ENCODE peak calls at places on chromosomes 11 and 22, in seven cellular contexts. Q is lower lobe of right lung, R is upper lobe of right lung, K is GM06990, T is Calu3, V is AG04449, E is fibroblast of mammary gland. G is an unnamed sample.

GRCh38 chr11:45662665-45663485 is 2.5 kb downstream of the CHST1 start:
- DNase-seq in Q (no peak), R (peak), K (no peak), T (no peak), V (peak), E (peak), G (no peak)

GRCh38 chr11:34151916-34152845 is 46.8 kb downstream of the NAT10 start:
- DNase-seq in Q (peak), R (no peak), K (no peak), T (no peak), V (no peak), E (no peak), G (no peak)

GRCh38 chr11:123054301-123055065 is 7.5 kb downstream of the HSPA8 start:
- DNase-seq in Q (no peak), R (no peak), K (no peak), T (no peak), V (no peak), E (peak), G (no peak)

GRCh38 chr22:31439805-31440204 is 40.4 kb downstream of the DRG1 start:
- DNase-seq in Q (no peak), R (no peak), K (no peak), T (no peak), V (no peak), E (no peak), G (no peak)

GRCh38 chr11:122755941-122756340 is 82.4 kb upstream of the CRTAM start:
- DNase-seq in Q (no peak), R (no peak), K (no peak), T (no peak), V (no peak), E (no peak), G (no peak)

GRCh38 chr22:39089928-39090327 is 7.1 kb upstream of the APOBEC3H start:
- DNase-seq in Q (no peak), R (no peak), K (no peak), T (no peak), V (no peak), E (no peak), G (no peak)

GRCh38 chr22:23012081-23012622 is 58.2 kb upstream of the GNAZ start:
- DNase-seq in Q (no peak), R (no peak), K (no peak), T (no peak), V (no peak), E (no peak), G (no peak)

GRCh38 chr11:111582163-111582562 is 20.1 kb upstream of the SIK2 start:
- DNase-seq in Q (no peak), R (no peak), K (no peak), T (no peak), V (no peak), E (no peak), G (no peak)

GRCh38 chr22:48357961-48358360 is 1469.7 kb downstream of the BRD1 start:
- DNase-seq in Q (peak), R (peak), K (no peak), T (no peak), V (no peak), E (no peak), G (no peak)

GRCh38 chr11:130000552-130001176 is 2.0 kb downstream of the PRDM10 start:
- DNase-seq in Q (no peak), R (no peak), K (no peak), T (no peak), V (no peak), E (no peak), G (no peak)

GRCh38 chr11:124753207-124753606 is 1.2 kb upstream of the VSIG2 start:
- DNase-seq in Q (no peak), R (no peak), K (no peak), T (no peak), V (no peak), E (no peak), G (no peak)

GRCh38 chr11:45994421-45995341 is 72.2 kb downstream of the LARGE2 start:
- DNase-seq in Q (no peak), R (no peak), K (no peak), T (no peak), V (peak), E (peak), G (no peak)

GRCh38 chr22:20039683-20040325 is 18.9 kb downstream of the TANGO2 start:
- DNase-seq in Q (no peak), R (no peak), K (no peak), T (no peak), V (no peak), E (no peak), G (no peak)

GRCh38 chr11:117128289-117128688 is 15.8 kb upstream of the PAFAH1B2 start:
- DNase-seq in Q (no peak), R (no peak), K (no peak), T (no peak), V (no peak), E (no peak), G (no peak)

GRCh38 chr11:11141019-11141418 is 212.0 kb downstream of the CSNK2A3 start:
- DNase-seq in Q (no peak), R (no peak), K (no peak), T (no peak), V (no peak), E (no peak), G (no peak)

GRCh38 chr11:123454060-123454651 is 24.1 kb downstream of the GRAMD1B start:
- DNase-seq in Q (no peak), R (no peak), K (no peak), T (no peak), V (no peak), E (no peak), G (no peak)

GRCh38 chr22:45903355-45904149 is 73.4 kb downstream of the WNT7B start:
- DNase-seq in Q (no peak), R (no peak), K (no peak), T (peak), V (peak), E (peak), G (no peak)

GRCh38 chr11:115944596-115944995 is 440.4 kb upstream of the CADM1 start:
- DNase-seq in Q (no peak), R (no peak), K (no peak), T (no peak), V (no peak), E (no peak), G (no peak)

GRCh38 chr11:46747150-46747549 is 28.1 kb downstream of the F2 start:
- DNase-seq in Q (no peak), R (no peak), K (no peak), T (no peak), V (no peak), E (no peak), G (no peak)

GRCh38 chr22:41931701-41932269 is 5.2 kb upstream of the TNFRSF13C start:
- DNase-seq in Q (no peak), R (no peak), K (peak), T (no peak), V (no peak), E (no peak), G (no peak)

GRCh38 chr11:109939176-109939810 is 153.9 kb upstream of the ZC3H12C start:
- DNase-seq in Q (no peak), R (no peak), K (no peak), T (peak), V (peak), E (peak), G (no peak)

GRCh38 chr22:27990451-27990840 is 71.4 kb upstream of the PITPNB start:
- DNase-seq in Q (peak), R (no peak), K (no peak), T (no peak), V (no peak), E (no peak), G (peak)

GRCh38 chr11:706957-707816 is 1.2 kb downstream of the EPS8L2 start:
- DNase-seq in Q (peak), R (peak), K (no peak), T (peak), V (no peak), E (no peak), G (no peak)

GRCh38 chr11:105937738-105938137 is 84.3 kb downstream of the MSANTD4 start:
- DNase-seq in Q (no peak), R (no peak), K (no peak), T (peak), V (no peak), E (peak), G (no peak)

GRCh38 chr11:101288392-101288791 is 158.8 kb upstream of the PGR start:
- DNase-seq in Q (no peak), R (no peak), K (no peak), T (no peak), V (no peak), E (no peak), G (no peak)

GRCh38 chr11:115611343-115611742 is 107.1 kb upstream of the CADM1 start:
- DNase-seq in Q (no peak), R (no peak), K (no peak), T (no peak), V (no peak), E (no peak), G (no peak)

GRCh38 chr11:134476435-134477021 is 64.5 kb upstream of the B3GAT1 start:
- DNase-seq in Q (no peak), R (peak), K (no peak), T (no peak), V (no peak), E (no peak), G (no peak)

GRCh38 chr22:29204617-29205183 is 996 bp upstream of the EMID1 start:
- DNase-seq in Q (no peak), R (no peak), K (no peak), T (no peak), V (no peak), E (no peak), G (no peak)

GRCh38 chr11:48108231-48109045 is 108.2 kb upstream of the OR4B1 start:
- DNase-seq in Q (no peak), R (no peak), K (no peak), T (no peak), V (no peak), E (no peak), G (peak)
- TF ChIP-seq CTCF in Q (no peak), R (no peak), K (no peak), T (no peak), V (no peak), E (no peak), G (no peak)

GRCh38 chr11:62143727-62144126 is 19.9 kb downstream of the INCENP start:
- DNase-seq in Q (peak), R (peak), K (no peak), T (no peak), V (no peak), E (no peak), G (peak)
- TF ChIP-seq CTCF in Q (no peak), R (no peak), K (no peak), T (no peak), V (peak), E (no peak), G (no peak)

GRCh38 chr11:6991227-6991626 is 28.9 kb downstream of the ZNF214 start:
- DNase-seq in Q (no peak), R (no peak), K (no peak), T (no peak), V (no peak), E (no peak), G (no peak)

GRCh38 chr11:6988506-6988905 is 31.6 kb downstream of the ZNF214 start:
- DNase-seq in Q (no peak), R (no peak), K (no peak), T (no peak), V (no peak), E (peak), G (no peak)

GRCh38 chr11:6992026-6992425 is 28.1 kb downstream of the ZNF214 start:
- DNase-seq in Q (no peak), R (no peak), K (no peak), T (no peak), V (no peak), E (peak), G (no peak)

GRCh38 chr11:6995703-6996102 is 24.4 kb downstream of the ZNF214 start:
- DNase-seq in Q (no peak), R (no peak), K (no peak), T (no peak), V (no peak), E (peak), G (no peak)

GRCh38 chr11:6992457-6993431 is 27.4 kb downstream of the ZNF214 start:
- DNase-seq in Q (no peak), R (no peak), K (no peak), T (no peak), V (peak), E (peak), G (no peak)
- TF ChIP-seq CTCF in Q (no peak), R (no peak), K (no peak), T (no peak), V (no peak), E (no peak), G (no peak)

DNA sequence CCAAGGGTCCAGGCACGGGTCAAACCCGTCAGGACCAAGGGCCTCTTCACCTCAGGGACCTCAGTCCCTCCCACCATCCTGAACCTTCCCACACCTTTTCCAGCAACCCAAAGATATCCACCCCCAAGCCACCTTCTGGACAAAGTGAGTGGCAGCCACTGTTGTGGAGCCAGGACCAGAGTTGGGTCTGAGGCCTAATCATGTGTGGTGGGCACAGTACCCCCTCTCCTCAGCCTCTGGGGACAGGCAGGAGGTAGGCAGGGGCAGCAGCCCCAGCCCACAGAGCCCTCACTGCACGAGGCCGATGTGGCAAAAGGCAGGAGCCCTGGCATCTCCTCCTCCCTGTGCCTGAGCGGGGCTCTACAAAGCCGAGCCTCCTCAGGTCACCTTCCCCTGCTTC is 2.5 kb downstream of the KCNJ11 start:
- DNase-seq in Q (no peak), R (no peak), K (no peak), T (no peak), V (no peak), E (no peak), G (no peak)
- TF ChIP-seq CTCF in Q (no peak), R (no peak), K (no peak), T (no peak), V (no peak), E (no peak), G (no peak)

G was measured in osteocyte.